ENCODE peak calls at places on chromosomes 3 and 15, in four cellular contexts. One of them, this sample, is unnamed.

GRCh38 chr15:85581495-85581894 is 201.1 kb downstream of the AKAP13 start:
- DNase-seq in HT1080: no peak
- DNase-seq in midbrain: no peak
- DNase-seq in brain microvascular endothelial cell: no peak
- DNase-seq in this sample: no peak

GRCh38 chr3:52119056-52119455 is 35.2 kb downstream of the POC1A start:
- DNase-seq in HT1080: no peak
- DNase-seq in midbrain: no peak
- DNase-seq in brain microvascular endothelial cell: no peak
- DNase-seq in this sample: no peak

GRCh38 chr3:142850395-142851023 is 38.4 kb downstream of the PCOLCE2 start:
- DNase-seq in HT1080: peak
- DNase-seq in midbrain: no peak
- DNase-seq in brain microvascular endothelial cell: peak
- DNase-seq in this sample: peak

GRCh38 chr15:29183071-29183831 is 86.4 kb downstream of the NSMCE3 start:
- DNase-seq in HT1080: peak
- DNase-seq in midbrain: no peak
- DNase-seq in brain microvascular endothelial cell: peak
- DNase-seq in this sample: no peak

GRCh38 chr3:159620873-159621272 is 367.8 kb upstream of the IL12A start:
- DNase-seq in HT1080: peak
- DNase-seq in midbrain: no peak
- DNase-seq in brain microvascular endothelial cell: peak
- DNase-seq in this sample: peak

GRCh38 chr3:130800829-130801228 is 54.2 kb upstream of the PIK3R4 start:
- DNase-seq in HT1080: peak
- DNase-seq in midbrain: no peak
- DNase-seq in brain microvascular endothelial cell: no peak
- DNase-seq in this sample: no peak

GRCh38 chr15:40927497-40928346 is 1.4 kb upstream of the DLL4 start:
- DNase-seq in HT1080: no peak
- DNase-seq in midbrain: no peak
- DNase-seq in brain microvascular endothelial cell: no peak
- DNase-seq in this sample: no peak

GRCh38 chr15:96076350-96076749 is 254.2 kb upstream of the NR2F2 start:
- DNase-seq in HT1080: no peak
- DNase-seq in midbrain: no peak
- DNase-seq in brain microvascular endothelial cell: no peak
- DNase-seq in this sample: no peak

GRCh38 chr15:70539912-70540520 is 223.3 kb downstream of the UACA start:
- DNase-seq in HT1080: no peak
- DNase-seq in midbrain: no peak
- DNase-seq in brain microvascular endothelial cell: no peak
- DNase-seq in this sample: no peak

GRCh38 chr3:27985369-27986035 is 255.9 kb upstream of the CMC1 start:
- DNase-seq in HT1080: peak
- DNase-seq in midbrain: no peak
- DNase-seq in brain microvascular endothelial cell: no peak
- DNase-seq in this sample: no peak

GRCh38 chr15:99986297-99987118 is 253.3 kb upstream of the LYSMD4 start:
- DNase-seq in HT1080: no peak
- DNase-seq in midbrain: peak
- DNase-seq in brain microvascular endothelial cell: no peak
- DNase-seq in this sample: no peak

GRCh38 chr15:84888639-84889038 is 4.2 kb downstream of the SLC28A1 start:
- DNase-seq in HT1080: no peak
- DNase-seq in midbrain: no peak
- DNase-seq in brain microvascular endothelial cell: no peak
- DNase-seq in this sample: no peak

GRCh38 chr3:57518276-57518914 is 25.7 kb downstream of the DNAH12 start:
- DNase-seq in HT1080: peak
- DNase-seq in midbrain: no peak
- DNase-seq in brain microvascular endothelial cell: peak
- DNase-seq in this sample: peak

GRCh38 chr15:48781481-48782081 is 29.3 kb downstream of the CEP152 start:
- DNase-seq in HT1080: no peak
- DNase-seq in midbrain: no peak
- DNase-seq in brain microvascular endothelial cell: no peak
- DNase-seq in this sample: no peak

GRCh38 chr15:88652456-88653199 is 13.8 kb downstream of the ISG20 start:
- DNase-seq in HT1080: no peak
- DNase-seq in midbrain: no peak
- DNase-seq in brain microvascular endothelial cell: no peak
- DNase-seq in this sample: no peak

GRCh38 chr3:52005571-52005986 is 9.9 kb upstream of the RPL29 start:
- DNase-seq in HT1080: no peak
- DNase-seq in midbrain: no peak
- DNase-seq in brain microvascular endothelial cell: peak
- DNase-seq in this sample: no peak

GRCh38 chr3:114756506-114757279 is 390.4 kb downstream of the ZBTB20 start:
- DNase-seq in HT1080: no peak
- DNase-seq in midbrain: peak
- DNase-seq in brain microvascular endothelial cell: no peak
- DNase-seq in this sample: no peak

GRCh38 chr3:170632780-170633179 is 46.9 kb upstream of the SLC7A14 start:
- DNase-seq in HT1080: no peak
- DNase-seq in midbrain: no peak
- DNase-seq in brain microvascular endothelial cell: no peak
- DNase-seq in this sample: no peak

GRCh38 chr3:195705081-195705991 is 15.4 kb upstream of the MUC20 start:
- DNase-seq in HT1080: no peak
- DNase-seq in midbrain: no peak
- DNase-seq in brain microvascular endothelial cell: no peak
- DNase-seq in this sample: no peak

GRCh38 chr3:57017481-57017880 is 43.0 kb upstream of the SPATA12 start:
- DNase-seq in HT1080: peak
- DNase-seq in midbrain: peak
- DNase-seq in brain microvascular endothelial cell: peak
- DNase-seq in this sample: peak

GRCh38 chr15:89836255-89837133 is 21.8 kb upstream of the ANPEP start:
- DNase-seq in HT1080: peak
- DNase-seq in midbrain: peak
- DNase-seq in brain microvascular endothelial cell: peak
- DNase-seq in this sample: peak

This sample was measured in RCC 7860.